ENCODE peak calls at places on chromosome 17, in seven cellular contexts. D, A, B, X, Z, J and S are unnamed samples.

GRCh38 chr17:14019186-14019956 is 49.9 kb upstream of the COX10 start:
- DNase-seq in A (no peak), X (no peak), J (peak; percentile 10), B (no peak), D (no peak), Z (no peak), S (no peak)

GRCh38 chr17:64174686-64175456 is 44.9 kb upstream of the ERN1 start:
- DNase-seq in A (peak; percentile 75), D (no peak), X (peak; percentile 37), Z (no peak), B (peak; percentile 67), J (peak; percentile 49), S (no peak)

GRCh38 chr17:7191571-7192270 is 12.6 kb upstream of the ASGR1 start:
- DNase-seq in A (peak; percentile 41), B (no peak), Z (peak; percentile 62), X (peak; percentile 79), J (no peak), D (no peak), S (no peak)

GRCh38 chr17:77905266-77905665 is 53.2 kb upstream of the TNRC6C start:
- DNase-seq in B (no peak), X (no peak), J (no peak), A (no peak), Z (no peak), D (no peak), S (no peak)

GRCh38 chr17:55295411-55296170 is 30.8 kb downstream of the HLF start:
- DNase-seq in B (peak; percentile 65), A (peak; percentile 62), Z (peak; percentile 49), X (peak; percentile 66), D (peak; percentile 68), J (peak; percentile 51), S (peak; percentile 47)

GRCh38 chr17:78120537-78120936 is 8.0 kb downstream of the TMC6 start:
- DNase-seq in A (no peak), D (no peak), B (no peak), X (no peak), J (no peak), Z (no peak), S (no peak)

GRCh38 chr17:10119203-10120112 is 78.9 kb downstream of the GAS7 start:
- DNase-seq in Z (no peak), X (no peak), B (no peak), J (peak; percentile 42), D (peak; percentile 49), A (peak; percentile 75), S (peak; percentile 80)

GRCh38 chr17:32854834-32855389 is 22.0 kb downstream of the MYO1D start:
- DNase-seq in X (no peak), A (no peak), Z (no peak), D (no peak), J (no peak), B (no peak), S (peak; percentile 81)

GRCh38 chr17:62824290-62825135 is 16.4 kb upstream of the MARCHF10 start:
- DNase-seq in X (no peak), J (peak; percentile 96), B (no peak), A (no peak), Z (no peak), D (no peak), S (no peak)

GRCh38 chr17:2232244-2232638 is 71.3 kb downstream of the SMG6 start:
- DNase-seq in D (no peak), A (peak; percentile 25), J (no peak), X (no peak), B (peak; percentile 34), Z (no peak), S (no peak)

GRCh38 chr17:27622160-27622559 is 8.8 kb upstream of the LGALS9 start:
- DNase-seq in Z (no peak), X (no peak), J (no peak), B (no peak), D (no peak), A (no peak), S (peak; percentile 58)

GRCh38 chr17:69864531-69864930 is 210.5 kb upstream of the KCNJ16 start:
- DNase-seq in D (no peak), A (no peak), B (no peak), Z (no peak), J (no peak), X (no peak), S (no peak)

GRCh38 chr17:61833536-61834203 is 29.7 kb downstream of the BRIP1 start:
- DNase-seq in J (peak; percentile 82), B (peak; percentile 18), Z (no peak), D (no peak), A (no peak), X (no peak), S (no peak)

GRCh38 chr17:55769625-55770000 is 18.8 kb downstream of the PCTP start:
- DNase-seq in J (peak; percentile 74), B (no peak), D (no peak), A (peak; percentile 36), Z (no peak), X (no peak), S (no peak)

GRCh38 chr17:78789663-78790181 is 7.6 kb upstream of the CYTH1 start:
- DNase-seq in X (peak; percentile 47), Z (peak; percentile 60), J (no peak), D (peak; percentile 90), A (peak; percentile 89), B (no peak), S (peak; percentile 92)

GRCh38 chr17:47945529-47946508 is 4.4 kb downstream of the PNPO start:
- DNase-seq in D (peak; percentile 67), A (peak; percentile 57), X (no peak), J (no peak), B (no peak), Z (no peak), S (peak; percentile 42)
- H3K4me1 ChIP-seq in D (peaks cover 58% of the 10 kb centered on the region), A (peaks cover 96% of the 10 kb centered on the region), X (peaks cover 59% of the 10 kb centered on the region), J (peaks cover 50% of the 10 kb centered on the region), B (peaks cover 17% of the 10 kb centered on the region), Z (peaks cover 13% of the 10 kb centered on the region), S (peaks cover 54% of the 10 kb centered on the region)

GRCh38 chr17:17751489-17751995 is 70.3 kb downstream of the RAI1 start:
- DNase-seq in X (no peak), A (no peak), Z (no peak), D (no peak), J (no peak), B (peak; percentile 22), S (no peak)
- H3K4me3 ChIP-seq in X (peak overlapping the region; percentile 56), A (no peak overlapping the region), Z (peak overlapping the region; percentile 58), D (peak overlapping the region; percentile 53), J (peak overlapping the region; percentile 38), B (no peak overlapping the region), S (peak overlapping the region; percentile 14)

GRCh38 chr17:60410001-60410400 is 12.3 kb upstream of the CHCT1 start:
- DNase-seq in D (no peak), X (no peak), B (no peak), A (no peak), Z (no peak), J (no peak), S (no peak)

GRCh38 chr17:60416368-60416925 is 5.8 kb upstream of the CHCT1 start:
- DNase-seq in J (no peak), A (no peak), B (no peak), X (no peak), Z (no peak), D (no peak), S (peak; percentile 9)

GRCh38 chr17:60415146-60415545 is 7.1 kb upstream of the CHCT1 start:
- DNase-seq in A (no peak), Z (no peak), B (no peak), J (no peak), D (no peak), X (no peak), S (no peak)
- TF ChIP-seq CTCF in A (no peak), Z (no peak), B (no peak), J (no peak), D (no peak), X (no peak), S (no peak)

DNA sequence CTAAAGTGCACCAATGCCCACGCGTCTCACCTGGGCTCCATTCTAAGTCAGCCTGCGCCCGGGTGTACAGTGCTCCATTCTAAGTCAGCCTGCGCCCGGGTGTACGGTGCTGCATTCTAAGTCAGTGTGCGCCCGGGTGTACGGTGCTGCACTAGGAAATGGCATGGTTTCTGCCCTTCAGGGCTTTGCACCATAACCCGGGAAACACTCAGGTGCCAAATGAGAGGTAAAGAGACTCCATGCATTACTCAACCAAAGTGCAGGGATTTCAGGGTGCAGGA is 29.2 kb upstream of the FASN start:
- DNase-seq in B (no peak), J (no peak), A (no peak), Z (no peak), D (no peak), X (no peak), S (no peak)
- H3K4me1 ChIP-seq in B (no peaks in the 10 kb centered on the region), J (no peaks in the 10 kb centered on the region), A (no peaks in the 10 kb centered on the region), Z (no peaks in the 10 kb centered on the region), D (no peaks in the 10 kb centered on the region), X (no peaks in the 10 kb centered on the region), S (no peaks in the 10 kb centered on the region)

DNA sequence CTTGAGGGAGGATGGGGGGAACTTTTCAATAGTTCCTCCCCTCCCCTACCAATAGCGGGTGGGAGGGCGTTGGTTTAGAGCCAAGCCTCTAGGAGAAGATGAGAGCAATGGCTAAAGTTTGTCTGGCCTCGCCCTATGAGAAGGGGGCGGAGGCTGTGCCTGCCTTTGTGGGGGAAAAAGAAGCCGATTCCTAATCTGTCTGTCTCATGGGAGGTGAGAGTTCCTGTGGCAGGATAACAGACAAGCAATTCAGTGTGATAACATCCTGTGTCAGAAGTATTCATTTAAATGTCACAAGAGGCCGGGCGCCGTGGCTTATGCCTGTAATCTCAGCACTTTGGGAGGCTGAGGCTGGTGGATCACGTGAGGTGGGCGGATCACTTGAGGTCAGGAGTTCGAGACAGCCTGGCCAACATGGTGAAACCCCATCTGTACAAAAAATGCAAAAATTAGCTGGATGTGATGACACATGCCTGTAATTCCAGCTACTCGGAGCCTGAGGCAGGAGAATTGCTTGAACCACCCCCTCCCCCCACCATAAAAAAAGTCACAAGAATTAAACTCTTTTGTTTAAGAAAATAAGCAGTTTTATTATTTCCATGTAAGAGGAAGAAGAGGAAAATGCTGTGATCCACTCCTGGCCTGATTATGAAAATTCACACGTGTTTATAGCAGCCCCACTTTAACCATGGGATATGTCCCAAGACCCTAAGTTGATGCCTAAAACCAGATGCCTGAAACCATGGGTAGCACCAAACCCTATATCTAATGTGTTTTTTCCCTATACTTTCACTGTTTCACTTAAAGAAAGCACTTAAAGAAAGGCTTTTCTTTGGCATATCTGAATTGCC is 1.7 kb downstream of the SLFN5 start:
- DNase-seq in B (peak; percentile 70), J (peak; percentile 91), Z (peak; percentile 59), D (peak; percentile 66), X (peak; percentile 51), A (peak; percentile 60), S (peak; percentile 68)
- H3K4me3 ChIP-seq in B (no peak overlapping the region), J (peak overlapping the region; percentile 71), Z (peak overlapping the region; percentile 64), D (peak overlapping the region; percentile 62), X (no peak overlapping the region), A (no peak overlapping the region), S (no peak overlapping the region)

GRCh38 chr17:40301315-40301714 is 7.7 kb upstream of the RARA start:
- DNase-seq in Z (no peak), B (no peak), A (no peak), X (peak; percentile 51), D (peak; percentile 64), J (no peak), S (no peak)
- TF ChIP-seq CTCF in Z (peak; percentile 28), B (no peak), A (peak; percentile 47), X (no peak), D (peak; percentile 56), J (no peak), S (no peak)

GRCh38 chr17:45225051-45225700 is 3.5 kb downstream of the FMNL1 start:
- DNase-seq in J (peak; percentile 60), Z (no peak), A (no peak), D (no peak), B (no peak), X (no peak), S (peak; percentile 68)
- H3K4me1 ChIP-seq in J (peaks cover 52% of the 10 kb centered on the region), Z (peaks cover 12% of the 10 kb centered on the region), A (peaks cover 41% of the 10 kb centered on the region), D (peaks cover 38% of the 10 kb centered on the region), B (peaks cover 8% of the 10 kb centered on the region), X (peaks cover 9% of the 10 kb centered on the region), S (peaks cover 12% of the 10 kb centered on the region)